ENCODE peak calls at places on chromosomes 13 and 19, in ten cellular contexts. One of them, this sample, is unnamed.

GRCh38 chr19:9839415-9839814 is 4.3 kb downstream of the PIN1 start:
- DNase-seq in body of pancreas: no peak
- DNase-seq in stomach: no peak
- DNase-seq in astrocyte of the spinal cord: no peak
- DNase-seq in lung: no peak
- DNase-seq in lower leg skin: no peak
- DNase-seq in GM12865: no peak
- DNase-seq in DND-41: no peak
- DNase-seq in choroid plexus epithelial cell: peak; percentile 53
- DNase-seq in breast epithelium: no peak
- DNase-seq in this sample: no peak

GRCh38 chr13:34189946-34190345 is 372.0 kb downstream of the RFC3 start:
- DNase-seq in body of pancreas: no peak
- DNase-seq in stomach: no peak
- DNase-seq in astrocyte of the spinal cord: no peak
- DNase-seq in lung: no peak
- DNase-seq in lower leg skin: no peak
- DNase-seq in GM12865: no peak
- DNase-seq in DND-41: no peak
- DNase-seq in choroid plexus epithelial cell: no peak
- DNase-seq in breast epithelium: no peak
- DNase-seq in this sample: no peak

GRCh38 chr13:98254541-98254940 is 77.5 kb upstream of the RNF113B start:
- DNase-seq in body of pancreas: no peak
- DNase-seq in stomach: no peak
- DNase-seq in astrocyte of the spinal cord: peak; percentile 75
- DNase-seq in lung: no peak
- DNase-seq in lower leg skin: no peak
- DNase-seq in GM12865: no peak
- DNase-seq in DND-41: no peak
- DNase-seq in choroid plexus epithelial cell: no peak
- DNase-seq in breast epithelium: no peak
- DNase-seq in this sample: peak; percentile 65

GRCh38 chr13:33150146-33150545 is 133.9 kb downstream of the KL start:
- DNase-seq in body of pancreas: no peak
- DNase-seq in stomach: no peak
- DNase-seq in astrocyte of the spinal cord: peak; percentile 43
- DNase-seq in lung: no peak
- DNase-seq in lower leg skin: no peak
- DNase-seq in GM12865: peak; percentile 45
- DNase-seq in DND-41: no peak
- DNase-seq in choroid plexus epithelial cell: peak; percentile 67
- DNase-seq in breast epithelium: no peak
- DNase-seq in this sample: no peak

GRCh38 chr13:66689628-66690027 is 540.5 kb downstream of the PCDH9 start:
- DNase-seq in body of pancreas: no peak
- DNase-seq in stomach: no peak
- DNase-seq in astrocyte of the spinal cord: peak; percentile 54
- DNase-seq in lung: no peak
- DNase-seq in lower leg skin: no peak
- DNase-seq in GM12865: no peak
- DNase-seq in DND-41: no peak
- DNase-seq in choroid plexus epithelial cell: peak; percentile 80
- DNase-seq in breast epithelium: no peak
- DNase-seq in this sample: no peak

GRCh38 chr13:99981115-99982020 is at the start of gene ZIC2:
- DNase-seq in body of pancreas: no peak
- DNase-seq in stomach: no peak
- DNase-seq in astrocyte of the spinal cord: peak; percentile 90
- DNase-seq in lung: no peak
- DNase-seq in lower leg skin: no peak
- DNase-seq in GM12865: peak; percentile 48
- DNase-seq in DND-41: peak; percentile 73
- DNase-seq in choroid plexus epithelial cell: peak; percentile 94
- DNase-seq in breast epithelium: no peak
- DNase-seq in this sample: no peak

GRCh38 chr13:109655611-109656010 is 130.8 kb downstream of the IRS2 start:
- DNase-seq in body of pancreas: no peak
- DNase-seq in stomach: no peak
- DNase-seq in astrocyte of the spinal cord: no peak
- DNase-seq in lung: no peak
- DNase-seq in lower leg skin: no peak
- DNase-seq in GM12865: no peak
- DNase-seq in DND-41: no peak
- DNase-seq in choroid plexus epithelial cell: no peak
- DNase-seq in breast epithelium: no peak
- DNase-seq in this sample: no peak

GRCh38 chr13:23684647-23685046 is 114.4 kb downstream of the TNFRSF19 start:
- DNase-seq in body of pancreas: no peak
- DNase-seq in stomach: no peak
- DNase-seq in astrocyte of the spinal cord: no peak
- DNase-seq in lung: no peak
- DNase-seq in lower leg skin: no peak
- DNase-seq in GM12865: no peak
- DNase-seq in DND-41: no peak
- DNase-seq in choroid plexus epithelial cell: no peak
- DNase-seq in breast epithelium: no peak
- DNase-seq in this sample: no peak

GRCh38 chr19:8252922-8253589 is 43.9 kb downstream of the CERS4 start:
- DNase-seq in body of pancreas: peak; percentile 78
- DNase-seq in stomach: peak; percentile 87
- DNase-seq in astrocyte of the spinal cord: peak; percentile 69
- DNase-seq in lung: peak; percentile 84
- DNase-seq in lower leg skin: peak; percentile 95
- DNase-seq in GM12865: peak; percentile 85
- DNase-seq in DND-41: peak; percentile 86
- DNase-seq in choroid plexus epithelial cell: peak; percentile 84
- DNase-seq in breast epithelium: peak; percentile 71
- DNase-seq in this sample: no peak

GRCh38 chr13:106083620-106084350 is 451.7 kb downstream of the EFNB2 start:
- DNase-seq in body of pancreas: peak; percentile 47
- DNase-seq in stomach: peak; percentile 41
- DNase-seq in astrocyte of the spinal cord: peak; percentile 61
- DNase-seq in lung: no peak
- DNase-seq in lower leg skin: no peak
- DNase-seq in GM12865: peak; percentile 34
- DNase-seq in DND-41: no peak
- DNase-seq in choroid plexus epithelial cell: peak; percentile 78
- DNase-seq in breast epithelium: no peak
- DNase-seq in this sample: no peak

GRCh38 chr19:6465663-6466062 is 1.6 kb downstream of the CRB3 start:
- DNase-seq in body of pancreas: no peak
- DNase-seq in stomach: no peak
- DNase-seq in astrocyte of the spinal cord: no peak
- DNase-seq in lung: no peak
- DNase-seq in lower leg skin: no peak
- DNase-seq in GM12865: no peak
- DNase-seq in DND-41: no peak
- DNase-seq in choroid plexus epithelial cell: no peak
- DNase-seq in breast epithelium: no peak
- DNase-seq in this sample: no peak

GRCh38 chr19:6467384-6467783 is 3.3 kb downstream of the CRB3 start:
- DNase-seq in body of pancreas: no peak
- DNase-seq in stomach: no peak
- DNase-seq in astrocyte of the spinal cord: no peak
- DNase-seq in lung: no peak
- DNase-seq in lower leg skin: no peak
- DNase-seq in GM12865: no peak
- DNase-seq in DND-41: no peak
- DNase-seq in choroid plexus epithelial cell: no peak
- DNase-seq in breast epithelium: no peak
- DNase-seq in this sample: no peak

GRCh38 chr19:6464070-6464873 is at the start of gene CRB3:
- DNase-seq in body of pancreas: peak; percentile 97
- DNase-seq in stomach: peak; percentile 96
- DNase-seq in astrocyte of the spinal cord: no peak
- DNase-seq in lung: peak; percentile 93
- DNase-seq in lower leg skin: peak; percentile 93
- DNase-seq in GM12865: no peak
- DNase-seq in DND-41: no peak
- DNase-seq in choroid plexus epithelial cell: no peak
- DNase-seq in breast epithelium: peak; percentile 86
- DNase-seq in this sample: no peak

GRCh38 chr19:6466526-6467248 is 2.6 kb downstream of the CRB3 start:
- DNase-seq in body of pancreas: no peak
- DNase-seq in stomach: no peak
- DNase-seq in astrocyte of the spinal cord: no peak
- DNase-seq in lung: no peak
- DNase-seq in lower leg skin: no peak
- DNase-seq in GM12865: no peak
- DNase-seq in DND-41: no peak
- DNase-seq in choroid plexus epithelial cell: no peak
- DNase-seq in breast epithelium: no peak
- DNase-seq in this sample: no peak

DNA sequence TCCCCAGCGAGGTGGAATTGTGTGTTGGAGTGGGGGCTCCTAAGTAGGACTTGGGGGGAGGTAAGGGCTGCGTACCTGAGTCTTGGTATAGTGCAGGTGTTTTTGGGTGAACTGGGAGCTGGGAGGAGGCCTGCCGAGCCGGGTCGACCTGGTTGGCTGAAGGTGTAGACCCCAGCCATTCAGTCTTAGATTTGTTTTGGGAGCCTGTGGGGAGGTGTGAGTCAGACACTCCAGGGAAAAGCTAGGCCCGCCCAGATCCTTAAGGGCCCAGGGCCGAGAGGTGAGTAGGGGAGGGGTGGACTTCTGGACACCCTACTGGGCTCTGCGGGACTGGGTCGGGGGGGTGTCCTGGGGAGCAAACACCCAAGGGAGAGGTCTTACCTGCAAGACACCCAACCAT is 935 bp downstream of the CRB3 start:
- DNase-seq in body of pancreas: no peak
- DNase-seq in stomach: peak; percentile 28
- DNase-seq in astrocyte of the spinal cord: no peak
- DNase-seq in lung: peak; percentile 53
- DNase-seq in lower leg skin: no peak
- DNase-seq in GM12865: no peak
- DNase-seq in DND-41: no peak
- DNase-seq in choroid plexus epithelial cell: no peak
- DNase-seq in breast epithelium: no peak
- DNase-seq in this sample: no peak
- H3K4me3 ChIP-seq in body of pancreas: peak overlapping the region; percentile 68
- H3K4me3 ChIP-seq in stomach: peak overlapping the region; percentile 71
- H3K4me3 ChIP-seq in astrocyte of the spinal cord: no peak overlapping the region
- H3K4me3 ChIP-seq in lung: peak overlapping the region; percentile 10
- H3K4me3 ChIP-seq in lower leg skin: no peak overlapping the region
- H3K4me3 ChIP-seq in GM12865: no peak overlapping the region
- H3K4me3 ChIP-seq in DND-41: no peak overlapping the region
- H3K4me3 ChIP-seq in choroid plexus epithelial cell: no peak overlapping the region
- H3K4me3 ChIP-seq in breast epithelium: no peak overlapping the region
- H3K4me3 ChIP-seq in this sample: no peak overlapping the region

GRCh38 chr19:49196527-49197240 is 39.1 kb downstream of the TRPM4 start:
- DNase-seq in body of pancreas: no peak
- DNase-seq in stomach: no peak
- DNase-seq in astrocyte of the spinal cord: no peak
- DNase-seq in lung: no peak
- DNase-seq in lower leg skin: no peak
- DNase-seq in GM12865: no peak
- DNase-seq in DND-41: no peak
- DNase-seq in choroid plexus epithelial cell: no peak
- DNase-seq in breast epithelium: peak; percentile 48
- DNase-seq in this sample: no peak
- TF ChIP-seq CTCF in body of pancreas: no peak
- TF ChIP-seq CTCF in stomach: no peak
- TF ChIP-seq CTCF in astrocyte of the spinal cord: no peak
- TF ChIP-seq CTCF in lung: no peak
- TF ChIP-seq CTCF in lower leg skin: no peak
- TF ChIP-seq CTCF in GM12865: no peak
- TF ChIP-seq CTCF in DND-41: no peak
- TF ChIP-seq CTCF in choroid plexus epithelial cell: no peak
- TF ChIP-seq CTCF in breast epithelium: no peak
- TF ChIP-seq CTCF in this sample: no peak

DNA sequence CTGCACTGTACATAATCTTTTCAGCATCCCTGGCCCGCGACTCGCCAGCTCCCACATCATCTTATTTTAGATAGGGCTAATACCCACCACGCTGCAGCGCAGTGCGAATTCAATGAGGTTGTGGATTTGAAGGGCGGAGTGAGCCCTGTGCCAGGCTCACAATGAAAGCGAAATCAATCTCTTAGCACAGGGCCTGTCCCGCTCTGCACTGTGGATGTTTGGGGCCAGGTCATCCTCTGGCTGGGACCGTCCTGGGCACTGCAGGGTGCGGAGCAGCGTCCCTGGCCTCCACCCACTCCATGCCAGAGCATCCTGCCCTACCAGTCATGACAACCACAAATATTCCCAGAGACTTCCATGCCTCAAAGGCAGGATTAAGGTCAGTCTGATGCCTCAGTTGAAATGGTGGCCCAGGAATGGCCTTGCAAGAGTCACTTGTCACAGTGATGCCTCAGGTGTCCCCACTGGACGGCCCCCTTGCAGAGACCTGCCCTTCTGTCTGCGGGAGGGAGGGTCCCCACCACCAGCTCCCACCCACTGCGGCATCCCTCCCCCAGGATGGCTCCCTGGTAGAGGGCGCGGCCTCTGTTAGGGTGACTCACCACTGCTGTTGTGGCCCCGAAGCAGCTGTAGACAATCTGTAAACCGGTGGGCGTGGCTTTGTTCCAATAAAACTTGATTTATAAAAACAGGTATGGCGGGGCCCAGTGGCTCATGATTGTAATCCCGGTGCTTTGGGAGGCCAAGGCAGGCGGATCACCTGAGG is 5.6 kb downstream of the UHRF1 start:
- DNase-seq in body of pancreas: peak; percentile 46
- DNase-seq in stomach: peak; percentile 57
- DNase-seq in astrocyte of the spinal cord: peak; percentile 84
- DNase-seq in lung: peak; percentile 41
- DNase-seq in lower leg skin: peak; percentile 90
- DNase-seq in GM12865: peak; percentile 34
- DNase-seq in DND-41: peak; percentile 57
- DNase-seq in choroid plexus epithelial cell: peak; percentile 91
- DNase-seq in breast epithelium: peak; percentile 59
- DNase-seq in this sample: no peak
- H3K4me3 ChIP-seq in body of pancreas: no peak overlapping the region
- H3K4me3 ChIP-seq in stomach: peak overlapping the region; percentile 38
- H3K4me3 ChIP-seq in astrocyte of the spinal cord: no peak overlapping the region
- H3K4me3 ChIP-seq in lung: no peak overlapping the region
- H3K4me3 ChIP-seq in lower leg skin: no peak overlapping the region
- H3K4me3 ChIP-seq in GM12865: peak overlapping the region; percentile 68
- H3K4me3 ChIP-seq in DND-41: no peak overlapping the region
- H3K4me3 ChIP-seq in choroid plexus epithelial cell: no peak overlapping the region
- H3K4me3 ChIP-seq in breast epithelium: no peak overlapping the region
- H3K4me3 ChIP-seq in this sample: peak overlapping the region; percentile 18

GRCh38 chr13:42786696-42787095 is 5.3 kb downstream of the FAM216B start:
- DNase-seq in body of pancreas: no peak
- DNase-seq in stomach: no peak
- DNase-seq in astrocyte of the spinal cord: no peak
- DNase-seq in lung: no peak
- DNase-seq in lower leg skin: no peak
- DNase-seq in GM12865: no peak
- DNase-seq in DND-41: no peak
- DNase-seq in choroid plexus epithelial cell: no peak
- DNase-seq in breast epithelium: no peak
- DNase-seq in this sample: no peak
- TF ChIP-seq CTCF in body of pancreas: no peak
- TF ChIP-seq CTCF in stomach: no peak
- TF ChIP-seq CTCF in astrocyte of the spinal cord: no peak
- TF ChIP-seq CTCF in lung: no peak
- TF ChIP-seq CTCF in lower leg skin: no peak
- TF ChIP-seq CTCF in GM12865: no peak
- TF ChIP-seq CTCF in DND-41: no peak
- TF ChIP-seq CTCF in choroid plexus epithelial cell: no peak
- TF ChIP-seq CTCF in breast epithelium: no peak
- TF ChIP-seq CTCF in this sample: no peak

GRCh38 chr19:18110833-18111232 is 13.3 kb downstream of the MAST3 start:
- DNase-seq in body of pancreas: peak; percentile 97
- DNase-seq in stomach: peak; percentile 64
- DNase-seq in astrocyte of the spinal cord: no peak
- DNase-seq in lung: peak; percentile 62
- DNase-seq in lower leg skin: no peak
- DNase-seq in GM12865: no peak
- DNase-seq in DND-41: no peak
- DNase-seq in choroid plexus epithelial cell: no peak
- DNase-seq in breast epithelium: no peak
- DNase-seq in this sample: no peak
- H3K4me3 ChIP-seq in body of pancreas: peak overlapping the region; percentile 44
- H3K4me3 ChIP-seq in stomach: peak overlapping the region; percentile 80
- H3K4me3 ChIP-seq in astrocyte of the spinal cord: no peak overlapping the region
- H3K4me3 ChIP-seq in lung: no peak overlapping the region
- H3K4me3 ChIP-seq in lower leg skin: no peak overlapping the region
- H3K4me3 ChIP-seq in GM12865: peak overlapping the region; percentile 84
- H3K4me3 ChIP-seq in DND-41: no peak overlapping the region
- H3K4me3 ChIP-seq in choroid plexus epithelial cell: peak overlapping the region; percentile 72
- H3K4me3 ChIP-seq in breast epithelium: peak overlapping the region; percentile 56
- H3K4me3 ChIP-seq in this sample: peak overlapping the region; percentile 72

This sample was measured in AG04449.